ENCODE peak calls at places on chromosomes 5 and 9, in six cellular contexts. One of them, this sample, is unnamed.

GRCh38 chr5:7577381-7577780 is 181.4 kb downstream of the ADCY2 start:
- DNase-seq in NB4: no peak
- DNase-seq in Panc1: no peak
- DNase-seq in ascending aorta: no peak
- DNase-seq in breast epithelium: no peak
- DNase-seq in left ventricle myocardium inferior: no peak
- DNase-seq in this sample: no peak

GRCh38 chr5:179267071-179267670 is 78.1 kb downstream of the ADAMTS2 start:
- DNase-seq in NB4: no peak
- DNase-seq in Panc1: no peak
- DNase-seq in ascending aorta: peak
- DNase-seq in breast epithelium: no peak
- DNase-seq in left ventricle myocardium inferior: peak
- DNase-seq in this sample: no peak

GRCh38 chr5:125326114-125326513 is 579.7 kb upstream of the ZNF608 start:
- DNase-seq in NB4: no peak
- DNase-seq in Panc1: no peak
- DNase-seq in ascending aorta: no peak
- DNase-seq in breast epithelium: no peak
- DNase-seq in left ventricle myocardium inferior: peak
- DNase-seq in this sample: no peak

GRCh38 chr5:39443911-39444310 is 19.1 kb upstream of the DAB2 start:
- DNase-seq in NB4: no peak
- DNase-seq in Panc1: no peak
- DNase-seq in ascending aorta: no peak
- DNase-seq in breast epithelium: no peak
- DNase-seq in left ventricle myocardium inferior: no peak
- DNase-seq in this sample: no peak

GRCh38 chr9:134694714-134695113 is 53.1 kb downstream of the COL5A1 start:
- DNase-seq in NB4: no peak
- DNase-seq in Panc1: no peak
- DNase-seq in ascending aorta: no peak
- DNase-seq in breast epithelium: no peak
- DNase-seq in left ventricle myocardium inferior: peak
- DNase-seq in this sample: no peak

GRCh38 chr5:141778211-141778610 is 96.2 kb upstream of the ARAP3 start:
- DNase-seq in NB4: peak
- DNase-seq in Panc1: no peak
- DNase-seq in ascending aorta: no peak
- DNase-seq in breast epithelium: no peak
- DNase-seq in left ventricle myocardium inferior: no peak
- DNase-seq in this sample: peak

GRCh38 chr9:84485539-84485938 is 145.0 kb upstream of the SLC28A3 start:
- DNase-seq in NB4: no peak
- DNase-seq in Panc1: no peak
- DNase-seq in ascending aorta: no peak
- DNase-seq in breast epithelium: no peak
- DNase-seq in left ventricle myocardium inferior: no peak
- DNase-seq in this sample: no peak

GRCh38 chr5:143938230-143938629 is 126.3 kb downstream of the HMHB1 start:
- DNase-seq in NB4: no peak
- DNase-seq in Panc1: no peak
- DNase-seq in ascending aorta: no peak
- DNase-seq in breast epithelium: no peak
- DNase-seq in left ventricle myocardium inferior: no peak
- DNase-seq in this sample: no peak

GRCh38 chr5:79001471-79001870 is 16.4 kb upstream of the ARSB start:
- DNase-seq in NB4: no peak
- DNase-seq in Panc1: no peak
- DNase-seq in ascending aorta: no peak
- DNase-seq in breast epithelium: no peak
- DNase-seq in left ventricle myocardium inferior: no peak
- DNase-seq in this sample: no peak

GRCh38 chr9:97830884-97831829 is 21.9 kb upstream of the FOXE1 start:
- DNase-seq in NB4: no peak
- DNase-seq in Panc1: no peak
- DNase-seq in ascending aorta: no peak
- DNase-seq in breast epithelium: no peak
- DNase-seq in left ventricle myocardium inferior: no peak
- DNase-seq in this sample: no peak
- H3K4me3 ChIP-seq in NB4: no peak
- H3K4me3 ChIP-seq in Panc1: no peak
- H3K4me3 ChIP-seq in ascending aorta: no peak
- H3K4me3 ChIP-seq in breast epithelium: no peak
- H3K4me3 ChIP-seq in left ventricle myocardium inferior: no peak
- H3K4me3 ChIP-seq in this sample: no peak

GRCh38 chr9:126608551-126608950 is 5.2 kb upstream of the LMX1B start:
- DNase-seq in NB4: no peak
- DNase-seq in Panc1: no peak
- DNase-seq in ascending aorta: no peak
- DNase-seq in breast epithelium: no peak
- DNase-seq in left ventricle myocardium inferior: no peak
- DNase-seq in this sample: no peak

GRCh38 chr9:126605792-126606482 is 7.8 kb upstream of the LMX1B start:
- DNase-seq in NB4: no peak
- DNase-seq in Panc1: no peak
- DNase-seq in ascending aorta: no peak
- DNase-seq in breast epithelium: peak
- DNase-seq in left ventricle myocardium inferior: no peak
- DNase-seq in this sample: no peak

GRCh38 chr9:126606483-126606870 is 7.3 kb upstream of the LMX1B start:
- DNase-seq in NB4: no peak
- DNase-seq in Panc1: no peak
- DNase-seq in ascending aorta: no peak
- DNase-seq in breast epithelium: no peak
- DNase-seq in left ventricle myocardium inferior: no peak
- DNase-seq in this sample: no peak

GRCh38 chr9:126607731-126608130 is 6.0 kb upstream of the LMX1B start:
- DNase-seq in NB4: no peak
- DNase-seq in Panc1: no peak
- DNase-seq in ascending aorta: no peak
- DNase-seq in breast epithelium: peak
- DNase-seq in left ventricle myocardium inferior: no peak
- DNase-seq in this sample: no peak

GRCh38 chr9:126607086-126607485 is 6.6 kb upstream of the LMX1B start:
- DNase-seq in NB4: no peak
- DNase-seq in Panc1: no peak
- DNase-seq in ascending aorta: no peak
- DNase-seq in breast epithelium: no peak
- DNase-seq in left ventricle myocardium inferior: no peak
- DNase-seq in this sample: no peak
- TF ChIP-seq CTCF in NB4: no peak
- TF ChIP-seq CTCF in Panc1: no peak
- TF ChIP-seq CTCF in ascending aorta: no peak
- TF ChIP-seq CTCF in breast epithelium: no peak
- TF ChIP-seq CTCF in left ventricle myocardium inferior: no peak
- TF ChIP-seq CTCF in this sample: no peak

GRCh38 chr9:96219615-96220257 is 82.2 kb downstream of the HSD17B3 start:
- DNase-seq in NB4: peak
- DNase-seq in Panc1: no peak
- DNase-seq in ascending aorta: no peak
- DNase-seq in breast epithelium: no peak
- DNase-seq in left ventricle myocardium inferior: peak
- DNase-seq in this sample: no peak
- H3K4me3 ChIP-seq in NB4: no peak
- H3K4me3 ChIP-seq in Panc1: no peak
- H3K4me3 ChIP-seq in ascending aorta: peak
- H3K4me3 ChIP-seq in breast epithelium: no peak
- H3K4me3 ChIP-seq in left ventricle myocardium inferior: peak
- H3K4me3 ChIP-seq in this sample: no peak

GRCh38 chr9:76758476-76758875 is 5.8 kb upstream of the PCA3 start:
- DNase-seq in NB4: no peak
- DNase-seq in Panc1: no peak
- DNase-seq in ascending aorta: no peak
- DNase-seq in breast epithelium: no peak
- DNase-seq in left ventricle myocardium inferior: no peak
- DNase-seq in this sample: no peak

GRCh38 chr9:76761448-76761847 is 2.8 kb upstream of the PCA3 start:
- DNase-seq in NB4: no peak
- DNase-seq in Panc1: no peak
- DNase-seq in ascending aorta: no peak
- DNase-seq in breast epithelium: no peak
- DNase-seq in left ventricle myocardium inferior: no peak
- DNase-seq in this sample: no peak

GRCh38 chr9:76757274-76757673 is 7.0 kb upstream of the PCA3 start:
- DNase-seq in NB4: no peak
- DNase-seq in Panc1: no peak
- DNase-seq in ascending aorta: no peak
- DNase-seq in breast epithelium: no peak
- DNase-seq in left ventricle myocardium inferior: no peak
- DNase-seq in this sample: peak

GRCh38 chr9:76759726-76760125 is 4.5 kb upstream of the PCA3 start:
- DNase-seq in NB4: no peak
- DNase-seq in Panc1: no peak
- DNase-seq in ascending aorta: no peak
- DNase-seq in breast epithelium: no peak
- DNase-seq in left ventricle myocardium inferior: no peak
- DNase-seq in this sample: peak

GRCh38 chr9:76756273-76756650 is 8.0 kb upstream of the PCA3 start:
- DNase-seq in NB4: peak
- DNase-seq in Panc1: no peak
- DNase-seq in ascending aorta: no peak
- DNase-seq in breast epithelium: no peak
- DNase-seq in left ventricle myocardium inferior: no peak
- DNase-seq in this sample: peak
- TF ChIP-seq CTCF in NB4: peak
- TF ChIP-seq CTCF in Panc1: peak
- TF ChIP-seq CTCF in ascending aorta: no peak
- TF ChIP-seq CTCF in breast epithelium: no peak
- TF ChIP-seq CTCF in left ventricle myocardium inferior: no peak
- TF ChIP-seq CTCF in this sample: no peak

GRCh38 chr5:156675402-156675801 is 174.7 kb upstream of the PPP1R2B start:
- DNase-seq in NB4: no peak
- DNase-seq in Panc1: no peak
- DNase-seq in ascending aorta: no peak
- DNase-seq in breast epithelium: no peak
- DNase-seq in left ventricle myocardium inferior: no peak
- DNase-seq in this sample: no peak

GRCh38 chr5:156670615-156671014 is 179.5 kb upstream of the PPP1R2B start:
- DNase-seq in NB4: no peak
- DNase-seq in Panc1: no peak
- DNase-seq in ascending aorta: no peak
- DNase-seq in breast epithelium: no peak
- DNase-seq in left ventricle myocardium inferior: no peak
- DNase-seq in this sample: no peak

GRCh38 chr5:156669416-156669815 is 180.7 kb upstream of the PPP1R2B start:
- DNase-seq in NB4: no peak
- DNase-seq in Panc1: no peak
- DNase-seq in ascending aorta: no peak
- DNase-seq in breast epithelium: no peak
- DNase-seq in left ventricle myocardium inferior: no peak
- DNase-seq in this sample: no peak
- H3K4me3 ChIP-seq in NB4: no peak
- H3K4me3 ChIP-seq in Panc1: no peak
- H3K4me3 ChIP-seq in ascending aorta: no peak
- H3K4me3 ChIP-seq in breast epithelium: no peak
- H3K4me3 ChIP-seq in left ventricle myocardium inferior: no peak
- H3K4me3 ChIP-seq in this sample: no peak

GRCh38 chr5:167565555-167565954 is 725.9 kb upstream of the WWC1 start:
- DNase-seq in NB4: peak
- DNase-seq in Panc1: no peak
- DNase-seq in ascending aorta: no peak
- DNase-seq in breast epithelium: no peak
- DNase-seq in left ventricle myocardium inferior: no peak
- DNase-seq in this sample: no peak
- TF ChIP-seq CTCF in NB4: no peak
- TF ChIP-seq CTCF in Panc1: peak
- TF ChIP-seq CTCF in ascending aorta: no peak
- TF ChIP-seq CTCF in breast epithelium: no peak
- TF ChIP-seq CTCF in left ventricle myocardium inferior: peak
- TF ChIP-seq CTCF in this sample: peak

This sample was measured in GM12865.